ENCODE peak calls at places on chromosomes 3 and 15, in nine cellular contexts. S is fibroblast of the aortic adventitia; M is AG04450; E is brain microvascular endothelial cell; A is fibroblast of lung; X is Jurkat, Clone E6-1; L is heart right ventricle; B is HFF-Myc; I is ovary. G is an unnamed sample.

GRCh38 chr3:11820540-11821041 is 26.1 kb downstream of the TAMM41 start:
- DNase-seq in S (no peak), M (no peak), E (peak), A (peak), X (no peak), L (no peak), B (peak), I (peak), G (no peak)

GRCh38 chr3:65330072-65330471 is 642.3 kb upstream of the ADAMTS9 start:
- DNase-seq in S (peak), M (no peak), E (no peak), A (no peak), X (no peak), L (peak), B (no peak), I (no peak), G (no peak)

GRCh38 chr3:156604642-156605144 is 49.8 kb upstream of the SSR3 start:
- DNase-seq in S (no peak), M (no peak), E (no peak), A (peak), X (no peak), L (no peak), B (no peak), I (no peak), G (no peak)

GRCh38 chr15:90412356-90413194 is 24.5 kb downstream of the IQGAP1 start:
- DNase-seq in S (peak), M (no peak), E (peak), A (peak), X (peak), L (no peak), B (peak), I (no peak), G (no peak)

GRCh38 chr3:124669470-124669869 is 60.8 kb upstream of the UMPS start:
- DNase-seq in S (peak), M (peak), E (peak), A (peak), X (no peak), L (no peak), B (no peak), I (no peak), G (no peak)

GRCh38 chr3:13011369-13012227 is 61.6 kb downstream of the IQSEC1 start:
- DNase-seq in S (no peak), M (no peak), E (no peak), A (no peak), X (peak), L (no peak), B (no peak), I (no peak), G (no peak)

GRCh38 chr3:188664795-188665194 is 507.0 kb upstream of the TPRG1 start:
- DNase-seq in S (no peak), M (no peak), E (no peak), A (no peak), X (peak), L (no peak), B (no peak), I (no peak), G (no peak)

GRCh38 chr15:66705277-66705927 is 3.4 kb downstream of the SMAD6 start:
- DNase-seq in S (no peak), M (no peak), E (no peak), A (no peak), X (no peak), L (no peak), B (no peak), I (no peak), G (no peak)

GRCh38 chr3:124256156-124256555 is 264.2 kb upstream of the ROPN1 start:
- DNase-seq in S (no peak), M (no peak), E (no peak), A (no peak), X (no peak), L (no peak), B (no peak), I (no peak), G (no peak)

GRCh38 chr3:51295625-51296024 is 89.5 kb upstream of the MANF start:
- DNase-seq in S (no peak), M (no peak), E (no peak), A (no peak), X (no peak), L (no peak), B (no peak), I (no peak), G (no peak)

GRCh38 chr15:26971303-26972018 is 480 bp downstream of the GABRG3 start:
- DNase-seq in S (no peak), M (no peak), E (no peak), A (peak), X (no peak), L (no peak), B (no peak), I (no peak), G (no peak)

GRCh38 chr3:131543714-131544113 is 40.9 kb upstream of the MRPL3 start:
- DNase-seq in S (peak), M (peak), E (peak), A (peak), X (no peak), L (peak), B (peak), I (peak), G (no peak)

GRCh38 chr3:160401301-160402095 is 2.0 kb downstream of the SMC4 start:
- DNase-seq in S (peak), M (peak), E (peak), A (peak), X (no peak), L (peak), B (no peak), I (no peak), G (no peak)

GRCh38 chr15:66615175-66615495 is 49.3 kb upstream of the LCTL start:
- DNase-seq in S (no peak), M (no peak), E (no peak), A (no peak), X (no peak), L (no peak), B (no peak), I (no peak), G (no peak)

GRCh38 chr3:183265713-183266417 is 12.8 kb downstream of the B3GNT5 start:
- DNase-seq in S (peak), M (peak), E (peak), A (peak), X (no peak), L (no peak), B (peak), I (no peak), G (peak)

GRCh38 chr3:29064085-29064484 is 216.8 kb upstream of the RBMS3 start:
- DNase-seq in S (no peak), M (peak), E (no peak), A (peak), X (no peak), L (no peak), B (peak), I (no peak), G (no peak)

GRCh38 chr15:73922186-73923151 is 3.8 kb upstream of the LOXL1 start:
- DNase-seq in S (peak), M (no peak), E (peak), A (peak), X (no peak), L (peak), B (no peak), I (peak), G (no peak)

GRCh38 chr15:77547801-77548607 is 84.7 kb downstream of the LINGO1 start:
- DNase-seq in S (no peak), M (no peak), E (no peak), A (no peak), X (no peak), L (no peak), B (no peak), I (no peak), G (no peak)

GRCh38 chr3:46981932-46982471 is 2.5 kb downstream of the NBEAL2 start:
- DNase-seq in S (no peak), M (no peak), E (no peak), A (no peak), X (no peak), L (no peak), B (no peak), I (no peak), G (no peak)

GRCh38 chr3:30199096-30199734 is 407.2 kb upstream of the TGFBR2 start:
- DNase-seq in S (peak), M (no peak), E (peak), A (peak), X (peak), L (peak), B (peak), I (peak), G (no peak)

GRCh38 chr3:197490098-197490497 is 65.7 kb downstream of the BDH1 start:
- DNase-seq in S (peak), M (no peak), E (peak), A (peak), X (no peak), L (no peak), B (no peak), I (no peak), G (no peak)

GRCh38 chr15:34155859-34156258 is 54.0 kb downstream of the PGBD4 start:
- DNase-seq in S (no peak), M (no peak), E (no peak), A (no peak), X (no peak), L (no peak), B (no peak), I (no peak), G (no peak)

GRCh38 chr15:62334581-62334980 is 169.5 kb upstream of the C2CD4B start:
- DNase-seq in S (no peak), M (no peak), E (no peak), A (no peak), X (no peak), L (no peak), B (no peak), I (no peak), G (no peak)

GRCh38 chr15:96359772-96360498 is 29.4 kb downstream of the NR2F2 start:
- DNase-seq in S (no peak), M (no peak), E (no peak), A (peak), X (no peak), L (no peak), B (no peak), I (peak), G (no peak)
- H3K4me3 ChIP-seq in S (peak), M (peak), E (peak), A (peak), X (no peak), L (peak), B (peak), I (peak), G (peak)

DNA sequence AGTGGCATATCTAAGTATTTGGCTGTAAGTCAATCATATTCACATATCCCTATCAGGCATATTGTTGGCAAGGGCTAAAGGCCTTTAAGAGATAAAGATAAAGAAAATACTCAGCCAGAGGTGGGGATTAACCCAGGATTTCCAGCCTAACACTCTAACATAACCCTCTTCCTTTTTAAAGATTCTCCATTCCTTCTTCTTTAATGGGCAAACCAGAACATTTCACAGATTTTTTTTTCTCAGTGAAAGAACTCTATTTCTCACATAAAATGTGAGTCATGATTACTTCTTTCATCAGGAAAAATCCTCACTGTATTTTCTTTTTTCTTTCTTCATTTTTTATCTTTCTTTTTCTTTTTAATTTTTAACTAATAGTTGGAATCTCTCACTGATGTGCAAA is 200.4 kb downstream of the NR1D2 start:
- DNase-seq in S (peak), M (no peak), E (no peak), A (peak), X (no peak), L (no peak), B (no peak), I (no peak), G (no peak)
- H3K4me3 ChIP-seq in S (no peak), M (no peak), E (no peak), A (no peak), X (no peak), L (no peak), B (no peak), I (no peak), G (no peak)

GRCh38 chr3:100316656-100317069 is 17.9 kb upstream of the NIT2 start:
- DNase-seq in S (peak), M (peak), E (peak), A (peak), X (peak), L (peak), B (peak), I (peak), G (no peak)
- H3K4me3 ChIP-seq in S (no peak), M (no peak), E (no peak), A (no peak), X (no peak), L (no peak), B (no peak), I (no peak), G (no peak)

DNA sequence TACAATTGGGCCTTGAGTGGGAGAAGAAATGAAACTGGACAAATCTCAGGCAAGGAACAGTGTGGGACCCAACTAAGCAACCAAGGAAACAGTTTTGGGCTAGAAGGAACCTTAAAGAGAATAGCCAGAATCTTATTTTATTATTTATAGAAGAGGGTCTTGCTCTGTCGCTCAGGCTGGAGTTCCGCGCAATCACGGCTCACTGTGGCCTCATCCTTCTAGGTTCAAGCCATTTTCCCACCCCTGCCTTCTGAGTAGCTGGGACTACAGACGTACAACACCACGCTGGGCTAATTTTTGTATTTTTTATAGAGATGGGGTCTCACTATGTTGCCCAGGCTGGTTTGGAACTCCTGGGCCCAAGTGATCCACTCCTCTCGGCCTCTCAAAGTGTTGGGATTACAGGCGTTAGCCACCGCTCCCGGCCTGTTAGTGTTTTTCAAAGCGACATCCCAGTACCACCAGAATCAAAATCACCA is 734 bp upstream of the WDR76 start:
- DNase-seq in S (no peak), M (no peak), E (no peak), A (no peak), X (no peak), L (no peak), B (no peak), I (no peak), G (no peak)
- H3K4me3 ChIP-seq in S (peak), M (no peak), E (peak), A (peak), X (peak), L (peak), B (peak), I (peak), G (peak)

G was measured in epithelial cell of proximal tubule.